ENCODE peak calls at places on chromosome 21, in four cellular contexts. One of them, this sample, is unnamed.

GRCh38 chr21:17798796-17799195 is 20.4 kb downstream of the C21orf91 start:
- DNase-seq in mucosa of gallbladder: no peak
- DNase-seq in cerebellar nuclear complex: no peak
- DNase-seq in foreskin fibroblast: no peak
- DNase-seq in this sample: no peak

GRCh38 chr21:42922918-42923317 is 2.5 kb downstream of the ERVH48-1 start:
- DNase-seq in cerebellar nuclear complex: no peak
- DNase-seq in mucosa of gallbladder: no peak
- DNase-seq in foreskin fibroblast: no peak
- DNase-seq in this sample: no peak

GRCh38 chr21:30463713-30464112 is 16.5 kb downstream of the KRTAP19-1 start:
- DNase-seq in mucosa of gallbladder: no peak
- DNase-seq in foreskin fibroblast: no peak
- DNase-seq in cerebellar nuclear complex: no peak
- DNase-seq in this sample: no peak

GRCh38 chr21:33569986-33570385 is 18.5 kb downstream of the DONSON start:
- DNase-seq in foreskin fibroblast: no peak
- DNase-seq in mucosa of gallbladder: no peak
- DNase-seq in cerebellar nuclear complex: no peak
- DNase-seq in this sample: no peak

GRCh38 chr21:41369105-41369914 is 7.5 kb downstream of the MX2 start:
- DNase-seq in cerebellar nuclear complex: no peak
- DNase-seq in foreskin fibroblast: no peak
- DNase-seq in mucosa of gallbladder: no peak
- DNase-seq in this sample: no peak

GRCh38 chr21:25708467-25709065 is 26.1 kb downstream of the ATP5PF start:
- DNase-seq in mucosa of gallbladder: peak; percentile 40
- DNase-seq in cerebellar nuclear complex: no peak
- DNase-seq in foreskin fibroblast: peak; percentile 21
- DNase-seq in this sample: peak; percentile 21

GRCh38 chr21:36783612-36784383 is 84.9 kb downstream of the SIM2 start:
- DNase-seq in cerebellar nuclear complex: no peak
- DNase-seq in foreskin fibroblast: peak; percentile 63
- DNase-seq in mucosa of gallbladder: no peak
- DNase-seq in this sample: no peak

GRCh38 chr21:35234725-35235124 is 185.6 kb upstream of the RUNX1 start:
- DNase-seq in mucosa of gallbladder: no peak
- DNase-seq in cerebellar nuclear complex: no peak
- DNase-seq in foreskin fibroblast: no peak
- DNase-seq in this sample: no peak

GRCh38 chr21:26920055-26920454 is 46.8 kb downstream of the ADAMTS5 start:
- DNase-seq in mucosa of gallbladder: peak; percentile 68
- DNase-seq in cerebellar nuclear complex: no peak
- DNase-seq in foreskin fibroblast: peak; percentile 33
- DNase-seq in this sample: no peak

GRCh38 chr21:31203371-31204054 is 140.5 kb downstream of the TIAM1 start:
- DNase-seq in foreskin fibroblast: no peak
- DNase-seq in mucosa of gallbladder: no peak
- DNase-seq in cerebellar nuclear complex: no peak
- DNase-seq in this sample: peak; percentile 62

GRCh38 chr21:39775816-39776215 is 30.8 kb downstream of the IGSF5 start:
- DNase-seq in foreskin fibroblast: no peak
- DNase-seq in cerebellar nuclear complex: no peak
- DNase-seq in mucosa of gallbladder: no peak
- DNase-seq in this sample: no peak

GRCh38 chr21:37562920-37563640 is 196.5 kb downstream of the DYRK1A start:
- DNase-seq in cerebellar nuclear complex: no peak
- DNase-seq in foreskin fibroblast: no peak
- DNase-seq in mucosa of gallbladder: peak; percentile 24
- DNase-seq in this sample: no peak

GRCh38 chr21:41751621-41752020 is 15.2 kb downstream of the RIPK4 start:
- DNase-seq in mucosa of gallbladder: peak; percentile 60
- DNase-seq in foreskin fibroblast: no peak
- DNase-seq in cerebellar nuclear complex: no peak
- DNase-seq in this sample: no peak

GRCh38 chr21:45499201-45499750 is 43.0 kb downstream of the SLC19A1 start:
- DNase-seq in mucosa of gallbladder: no peak
- DNase-seq in foreskin fibroblast: no peak
- DNase-seq in cerebellar nuclear complex: no peak
- DNase-seq in this sample: no peak

GRCh38 chr21:42725416-42725930 is 72.1 kb downstream of the PDE9A start:
- DNase-seq in cerebellar nuclear complex: no peak
- DNase-seq in foreskin fibroblast: no peak
- DNase-seq in mucosa of gallbladder: no peak
- DNase-seq in this sample: no peak

GRCh38 chr21:41361786-41362604 is at the start of gene MX2:
- DNase-seq in foreskin fibroblast: peak; percentile 66
- DNase-seq in cerebellar nuclear complex: no peak
- DNase-seq in mucosa of gallbladder: peak; percentile 65
- DNase-seq in this sample: peak; percentile 68

GRCh38 chr21:32826317-32827167 is 55.0 kb upstream of the PAXBP1 start:
- DNase-seq in foreskin fibroblast: peak; percentile 55
- DNase-seq in cerebellar nuclear complex: no peak
- DNase-seq in mucosa of gallbladder: peak; percentile 49
- DNase-seq in this sample: no peak

GRCh38 chr21:35035581-35035980 is 13.5 kb downstream of the RUNX1 start:
- DNase-seq in foreskin fibroblast: no peak
- DNase-seq in mucosa of gallbladder: no peak
- DNase-seq in cerebellar nuclear complex: no peak
- DNase-seq in this sample: no peak

GRCh38 chr21:36499578-36500471 is 19.9 kb upstream of the CLDN14 start:
- DNase-seq in foreskin fibroblast: no peak
- DNase-seq in cerebellar nuclear complex: no peak
- DNase-seq in mucosa of gallbladder: no peak
- DNase-seq in this sample: peak; percentile 50

GRCh38 chr21:42271065-42271464 is 44.1 kb downstream of the TFF3 start:
- DNase-seq in cerebellar nuclear complex: no peak
- DNase-seq in foreskin fibroblast: no peak
- DNase-seq in mucosa of gallbladder: no peak
- DNase-seq in this sample: no peak

GRCh38 chr21:45039309-45040113 is 34.9 kb upstream of the ADARB1 start:
- DNase-seq in cerebellar nuclear complex: no peak
- DNase-seq in mucosa of gallbladder: no peak
- DNase-seq in foreskin fibroblast: no peak
- DNase-seq in this sample: no peak

GRCh38 chr21:40797881-40798280 is 49.1 kb downstream of the DSCAM start:
- DNase-seq in cerebellar nuclear complex: no peak
- DNase-seq in mucosa of gallbladder: no peak
- DNase-seq in foreskin fibroblast: no peak
- DNase-seq in this sample: no peak

GRCh38 chr21:31623664-31624063 is 35.8 kb upstream of the SOD1 start:
- DNase-seq in foreskin fibroblast: no peak
- DNase-seq in cerebellar nuclear complex: no peak
- DNase-seq in mucosa of gallbladder: no peak
- DNase-seq in this sample: no peak

GRCh38 chr21:38267991-38268858 is 11.4 kb downstream of the KCNJ15 start:
- DNase-seq in foreskin fibroblast: peak; percentile 83
- DNase-seq in mucosa of gallbladder: peak; percentile 54
- DNase-seq in cerebellar nuclear complex: no peak
- DNase-seq in this sample: no peak

GRCh38 chr21:46142581-46143473 is 12.6 kb downstream of the FTCD start:
- DNase-seq in cerebellar nuclear complex: no peak
- DNase-seq in mucosa of gallbladder: no peak
- DNase-seq in foreskin fibroblast: no peak
- DNase-seq in this sample: no peak

This sample was measured in stromal cell of bone marrow.